ENCODE peak calls at places on chromosomes 16 and 17, in six cellular contexts. E is brain microvascular endothelial cell; P is HS-5; B is fibroblast of the aortic adventitia; G is neural crest cell; D is stimulated activated CD4-positive, alpha-beta T cell treated with anti-CD3 and anti-CD28 coated beads, Interleukin-1b, Interleukin-23, amount 100 ng/mL, for 48 hours. Q is an unnamed sample.

GRCh38 chr17:28499684-28500357 is 6.3 kb upstream of the FOXN1 start:
- DNase-seq in E (no peak), P (no peak), B (no peak), G (no peak), D (no peak), Q (no peak)

GRCh38 chr17:8160741-8161221 is 2.0 kb downstream of the VAMP2 start:
- DNase-seq in E (no peak), P (no peak), B (no peak), G (no peak), D (no peak), Q (peak; percentile 48)

GRCh38 chr17:34163681-34164080 is 91.4 kb upstream of the CCL2 start:
- DNase-seq in E (no peak), P (no peak), B (peak; percentile 6), G (no peak), D (no peak), Q (peak; percentile 76)

GRCh38 chr17:81453049-81453448 is 57.8 kb downstream of the BAHCC1 start:
- DNase-seq in E (no peak), P (no peak), B (no peak), G (no peak), D (no peak), Q (no peak)

GRCh38 chr16:66616592-66616991 is 12.1 kb downstream of the CMTM3 start:
- DNase-seq in E (no peak), P (no peak), B (no peak), G (no peak), D (no peak), Q (no peak)

GRCh38 chr16:31301708-31302400 is 42.1 kb downstream of the ITGAM start:
- DNase-seq in E (no peak), P (no peak), B (peak; percentile 44), G (no peak), D (peak; percentile 13), Q (no peak)

GRCh38 chr17:45345554-45346254 is 28.9 kb upstream of the MAP3K14 start:
- DNase-seq in E (peak; percentile 25), P (no peak), B (peak; percentile 97), G (no peak), D (no peak), Q (no peak)

GRCh38 chr17:378068-378467 is 25.5 kb upstream of the RPH3AL start:
- DNase-seq in E (no peak), P (no peak), B (no peak), G (no peak), D (no peak), Q (no peak)

GRCh38 chr16:57304169-57305061 is 19.9 kb upstream of the PLLP start:
- DNase-seq in E (peak; percentile 32), P (no peak), B (peak; percentile 81), G (no peak), D (no peak), Q (peak; percentile 91)

GRCh38 chr17:52143536-52143935 is 15.0 kb downstream of the CA10 start:
- DNase-seq in E (no peak), P (no peak), B (no peak), G (no peak), D (no peak), Q (peak; percentile 74)

GRCh38 chr16:4660454-4661007 is 32.8 kb upstream of the NUDT16L1 start:
- DNase-seq in E (peak; percentile 65), P (no peak), B (peak; percentile 25), G (peak; percentile 14), D (peak; percentile 71), Q (no peak)

GRCh38 chr16:84648595-84649510 is 542 bp downstream of the KLHL36 start:
- DNase-seq in E (no peak), P (no peak), B (no peak), G (peak; percentile 20), D (no peak), Q (peak; percentile 64)

GRCh38 chr17:16878547-16879100 is 93.3 kb downstream of the TNFRSF13B start:
- DNase-seq in E (no peak), P (no peak), B (no peak), G (no peak), D (no peak), Q (peak; percentile 45)

GRCh38 chr17:43881176-43881575 is 26.2 kb downstream of the MPP2 start:
- DNase-seq in E (no peak), P (no peak), B (no peak), G (no peak), D (no peak), Q (peak; percentile 51)

GRCh38 chr17:59838196-59838911 is 54.4 kb downstream of the TUBD1 start:
- DNase-seq in E (peak; percentile 40), P (no peak), B (peak; percentile 67), G (no peak), D (peak; percentile 47), Q (no peak)

GRCh38 chr17:77437017-77437416 is 296.2 kb downstream of the SEC14L1 start:
- DNase-seq in E (peak; percentile 61), P (no peak), B (peak; percentile 90), G (no peak), D (no peak), Q (no peak)

GRCh38 chr17:76446449-76447231 is 6.3 kb downstream of the UBE2O start:
- DNase-seq in E (peak; percentile 80), P (peak; percentile 86), B (peak; percentile 78), G (no peak), D (no peak), Q (peak; percentile 95)

GRCh38 chr16:19595043-19595767 is 39.7 kb downstream of the VPS35L start:
- DNase-seq in E (peak; percentile 94), P (no peak), B (peak; percentile 94), G (no peak), D (no peak), Q (no peak)

GRCh38 chr17:2814499-2815341 is 18.5 kb downstream of the RAP1GAP2 start:
- DNase-seq in E (no peak), P (no peak), B (no peak), G (no peak), D (peak; percentile 85), Q (no peak)

GRCh38 chr16:57475711-57476339 is 10.5 kb downstream of the DOK4 start:
- DNase-seq in E (peak; percentile 49), P (no peak), B (no peak), G (peak; percentile 73), D (peak; percentile 92), Q (peak; percentile 92)

GRCh38 chr17:58311429-58311894 is 17.1 kb downstream of the TSPOAP1 start:
- DNase-seq in E (no peak), P (no peak), B (no peak), G (no peak), D (no peak), Q (peak; percentile 52)

GRCh38 chr16:35691057-35691456 is 2231.6 kb downstream of the TP53TG3F start:
- DNase-seq in E (no peak), P (no peak), B (no peak), G (no peak), D (no peak), Q (no peak)

GRCh38 chr16:50313596-50314483 is 47.5 kb downstream of the ADCY7 start:
- DNase-seq in E (peak; percentile 70), P (no peak), B (peak; percentile 58), G (no peak), D (peak; percentile 43), Q (peak; percentile 81)

GRCh38 chr16:53045554-53046250 is 7.0 kb downstream of the CHD9NB start:
- DNase-seq in E (no peak), P (no peak), B (no peak), G (no peak), D (no peak), Q (no peak)

GRCh38 chr16:86405319-86405718 is 105.0 kb upstream of the FOXF1 start:
- DNase-seq in E (no peak), P (no peak), B (no peak), G (no peak), D (no peak), Q (no peak)

GRCh38 chr17:17036520-17036998 is 5.7 kb upstream of the MPRIP start:
- DNase-seq in E (no peak), P (no peak), B (no peak), G (no peak), D (no peak), Q (peak; percentile 84)

GRCh38 chr17:56985371-56986162 is 7.6 kb downstream of the SCPEP1 start:
- DNase-seq in E (no peak), P (no peak), B (no peak), G (no peak), D (no peak), Q (peak; percentile 52)

GRCh38 chr17:9645858-9646555 is 690 bp downstream of the USP43 start:
- DNase-seq in E (no peak), P (no peak), B (no peak), G (peak; percentile 30), D (peak; percentile 10), Q (peak; percentile 90)

GRCh38 chr17:2060681-2061440 is 6.0 kb downstream of the HIC1 start:
- DNase-seq in E (peak; percentile 27), P (no peak), B (no peak), G (no peak), D (no peak), Q (no peak)

GRCh38 chr16:2752850-2753522 is 548 bp downstream of the SRRM2 start:
- DNase-seq in E (peak; percentile 41), P (peak; percentile 36), B (peak; percentile 76), G (peak; percentile 76), D (peak; percentile 74), Q (no peak)

GRCh38 chr17:36703860-36704266 is 102.5 kb downstream of the MRM1 start:
- DNase-seq in E (peak; percentile 13), P (no peak), B (peak; percentile 28), G (peak; percentile 74), D (peak; percentile 39), Q (peak; percentile 92)

GRCh38 chr16:85532147-85532546 is 81.0 kb upstream of the GSE1 start:
- DNase-seq in E (no peak), P (no peak), B (no peak), G (no peak), D (no peak), Q (no peak)

GRCh38 chr16:29963021-29963743 is 1.3 kb downstream of the TMEM219 start:
- DNase-seq in E (no peak), P (no peak), B (no peak), G (no peak), D (no peak), Q (no peak)

GRCh38 chr17:75703591-75703990 is 17.7 kb upstream of the ITGB4 start:
- DNase-seq in E (no peak), P (no peak), B (no peak), G (no peak), D (no peak), Q (peak; percentile 52)

GRCh38 chr17:81819648-81820171 is 13.4 kb downstream of the MCRIP1 start:
- DNase-seq in E (no peak), P (no peak), B (no peak), G (no peak), D (no peak), Q (no peak)

GRCh38 chr16:53041196-53041977 is 11.3 kb downstream of the CHD9NB start:
- DNase-seq in E (no peak), P (no peak), B (peak; percentile 86), G (no peak), D (no peak), Q (no peak)